ENCODE peak calls at places on chromosomes 4 and X, in six cellular contexts. T is AG20443, B is GM20000, F is GM19239, V is NCI-H2029, L is iris pigment epithelial cell. O is an unnamed sample.
A peak's percentile ranks its signal among the peaks of the same experiment; 100 is the strongest.

GRCh38 chrX:65894138-65894537 is 145.7 kb downstream of the VSIG4 start:
- DNase-seq in T (no peak), B (no peak), F (no peak), V (no peak), L (no peak), O (no peak)

GRCh38 chrX:29090811-29091210 is 503.6 kb downstream of the IL1RAPL1 start:
- DNase-seq in T (peak; percentile 3), B (no peak), F (no peak), V (no peak), L (peak; percentile 21), O (peak; percentile 44)

GRCh38 chr4:184382189-184382846 is 92.0 kb downstream of the IRF2 start:
- DNase-seq in T (no peak), B (peak; percentile 42), F (no peak), V (peak; percentile 30), L (no peak), O (no peak)

GRCh38 chr4:69936566-69936965 is 5.7 kb downstream of the CSN1S1 start:
- DNase-seq in T (no peak), B (no peak), F (no peak), V (no peak), L (peak; percentile 78), O (peak; percentile 40)

GRCh38 chr4:140408974-140409373 is 18.5 kb downstream of the CLGN start:
- DNase-seq in T (no peak), B (no peak), F (no peak), V (no peak), L (no peak), O (no peak)

GRCh38 chr4:153781717-153782416 is 7.0 kb downstream of the SFRP2 start:
- DNase-seq in T (peak; percentile 60), B (no peak), F (no peak), V (no peak), L (peak; percentile 58), O (no peak)

GRCh38 chr4:1752284-1753041 is 31.1 kb downstream of the TACC3 start:
- DNase-seq in T (no peak), B (peak; percentile 37), F (no peak), V (peak; percentile 43), L (peak; percentile 10), O (peak; percentile 39)

GRCh38 chr4:14716622-14717021 is 285.7 kb upstream of the CPEB2 start:
- DNase-seq in T (no peak), B (no peak), F (no peak), V (no peak), L (no peak), O (no peak)

GRCh38 chr4:75637176-75637575 is 6.8 kb upstream of the CDKL2 start:
- DNase-seq in T (no peak), B (no peak), F (no peak), V (no peak), L (peak; percentile 45), O (no peak)

GRCh38 chrX:4550018-4550417 is 836.6 kb upstream of the PRKX start:
- DNase-seq in T (no peak), B (no peak), F (no peak), V (no peak), L (no peak), O (no peak)

GRCh38 chrX:66676990-66677389 is 38.1 kb upstream of the EDA2R start:
- DNase-seq in T (peak; percentile 28), B (no peak), F (no peak), V (no peak), L (peak; percentile 90), O (peak; percentile 79)

GRCh38 chrX:69988955-69989394 is 60.8 kb downstream of the AWAT2 start:
- DNase-seq in T (no peak), B (no peak), F (no peak), V (no peak), L (peak; percentile 0), O (peak; percentile 38)

GRCh38 chrX:56233682-56234081 is 1.5 kb downstream of the KLF8 start:
- DNase-seq in T (peak; percentile 60), B (peak; percentile 50), F (peak; percentile 18), V (no peak), L (no peak), O (peak; percentile 5)

GRCh38 chr4:168815373-168816345 is 194.4 kb downstream of the CBR4 start:
- DNase-seq in T (no peak), B (no peak), F (no peak), V (no peak), L (peak; percentile 86), O (peak; percentile 57)

GRCh38 chr4:179372242-179372641 is 1930.0 kb upstream of the AGA start:
- DNase-seq in T (no peak), B (no peak), F (no peak), V (no peak), L (no peak), O (no peak)

GRCh38 chrX:103628386-103629290 is at the start of gene TCEAL1:
- DNase-seq in T (peak; percentile 29), B (peak; percentile 27), F (peak; percentile 1), V (peak; percentile 61), L (peak; percentile 31), O (peak; percentile 33)